ENCODE peak calls at places on chromosomes 6 and 20, in five cellular contexts. F, E, Y, A and Q are unnamed samples.

GRCh38 chr6:5619249-5619648 is 357.9 kb downstream of the FARS2 start:
- DNase-seq in F (no peak), E (no peak), Y (no peak), A (peak), Q (no peak)

GRCh38 chr6:111701146-111701545 is 95.5 kb upstream of the TRAF3IP2 start:
- DNase-seq in F (no peak), E (no peak), Y (no peak), A (no peak), Q (no peak)

GRCh38 chr20:30593572-30593971 is 663.9 kb upstream of the DEFB115 start:
- DNase-seq in F (no peak), E (peak), Y (no peak), A (no peak), Q (peak)

GRCh38 chr6:129104131-129104530 is 221.2 kb downstream of the LAMA2 start:
- DNase-seq in F (no peak), E (no peak), Y (no peak), A (no peak), Q (no peak)

GRCh38 chr20:14219801-14220461 is 117.5 kb downstream of the FLRT3 start:
- DNase-seq in F (peak), E (peak), Y (no peak), A (no peak), Q (no peak)

GRCh38 chr6:30902709-30903108 is 5.3 kb upstream of the GTF2H4 start:
- DNase-seq in F (no peak), E (no peak), Y (no peak), A (no peak), Q (no peak)

GRCh38 chr20:47810116-47810672 is 24.9 kb upstream of the SULF2 start:
- DNase-seq in F (no peak), E (no peak), Y (no peak), A (no peak), Q (no peak)

GRCh38 chr6:51467231-51467952 is 620.0 kb downstream of the PKHD1 start:
- DNase-seq in F (no peak), E (no peak), Y (no peak), A (no peak), Q (no peak)

GRCh38 chr6:87828044-87828443 is 126.0 kb upstream of the AKIRIN2 start:
- DNase-seq in F (no peak), E (no peak), Y (no peak), A (no peak), Q (no peak)

GRCh38 chr20:496126-496696 is 33.9 kb upstream of the TBC1D20 start:
- DNase-seq in F (no peak), E (no peak), Y (no peak), A (no peak), Q (no peak)

GRCh38 chr6:145137425-145137824 is 597.9 kb downstream of the EPM2A start:
- DNase-seq in F (no peak), E (peak), Y (peak), A (no peak), Q (peak)

GRCh38 chr20:30505566-30505965 is 751.9 kb upstream of the DEFB115 start:
- DNase-seq in F (no peak), E (no peak), Y (no peak), A (no peak), Q (no peak)

GRCh38 chr6:82015043-82015442 is 232.5 kb downstream of the IBTK start:
- DNase-seq in F (no peak), E (no peak), Y (no peak), A (no peak), Q (no peak)

GRCh38 chr6:31814677-31815024 is 432 bp downstream of the HSPA1L start:
- DNase-seq in F (peak), E (peak), Y (peak), A (peak), Q (peak)

GRCh38 chr6:373773-374724 is 17.5 kb upstream of the IRF4 start:
- DNase-seq in F (no peak), E (peak), Y (no peak), A (no peak), Q (no peak)

GRCh38 chr6:105135907-105136432 is 43.8 kb downstream of the POPDC3 start:
- DNase-seq in F (no peak), E (peak), Y (no peak), A (no peak), Q (no peak)

GRCh38 chr6:108839068-108839467 is 9.2 kb upstream of the ARMC2 start:
- DNase-seq in F (no peak), E (peak), Y (no peak), A (no peak), Q (no peak)

GRCh38 chr6:43951063-43951755 is 176.0 kb downstream of the MRPL14 start:
- DNase-seq in F (no peak), E (peak), Y (peak), A (no peak), Q (peak)

GRCh38 chr6:161227004-161227950 is 46.6 kb downstream of the AGPAT4 start:
- DNase-seq in F (no peak), E (no peak), Y (no peak), A (no peak), Q (peak)

GRCh38 chr20:7843613-7844012 is 96.6 kb downstream of the HAO1 start:
- DNase-seq in F (no peak), E (no peak), Y (no peak), A (no peak), Q (no peak)

GRCh38 chr20:57166568-57167291 is 99.7 kb downstream of the BMP7 start:
- DNase-seq in F (no peak), E (no peak), Y (no peak), A (no peak), Q (no peak)

GRCh38 chr6:90219168-90219985 is 77.3 kb downstream of the BACH2 start:
- DNase-seq in F (no peak), E (peak), Y (no peak), A (no peak), Q (no peak)

GRCh38 chr20:4905612-4906011 is 95.7 kb downstream of the SLC23A2 start:
- DNase-seq in F (no peak), E (no peak), Y (peak), A (no peak), Q (no peak)

GRCh38 chr6:143575440-143575839 is 63.9 kb upstream of the FUCA2 start:
- DNase-seq in F (peak), E (peak), Y (peak), A (peak), Q (peak)

GRCh38 chr6:3001773-3002293 is 2.1 kb downstream of the NQO2 start:
- DNase-seq in F (peak), E (peak), Y (peak), A (no peak), Q (peak)

GRCh38 chr6:124913056-124913455 is 49.2 kb upstream of the RNF217 start:
- DNase-seq in F (no peak), E (no peak), Y (no peak), A (no peak), Q (no peak)

GRCh38 chr6:209432-210103 is 82.7 kb upstream of the DUSP22 start:
- DNase-seq in F (no peak), E (no peak), Y (no peak), A (peak), Q (peak)

GRCh38 chr6:168126566-168127383 is 47.8 kb upstream of the FRMD1 start:
- DNase-seq in F (no peak), E (no peak), Y (no peak), A (no peak), Q (no peak)

GRCh38 chr6:7723041-7723447 is 2.9 kb upstream of the BMP6 start:
- DNase-seq in F (peak), E (peak), Y (peak), A (no peak), Q (peak)

GRCh38 chr6:12545837-12546658 is 170.5 kb upstream of the PHACTR1 start:
- DNase-seq in F (peak), E (no peak), Y (no peak), A (no peak), Q (no peak)

GRCh38 chr6:143299253-143300166 is 151.0 kb downstream of the ADAT2 start:
- DNase-seq in F (no peak), E (peak), Y (no peak), A (no peak), Q (no peak)

GRCh38 chr20:50604451-50604850 is 86.9 kb downstream of the RIPOR3 start:
- DNase-seq in F (no peak), E (no peak), Y (no peak), A (no peak), Q (no peak)

GRCh38 chr20:23118144-23118543 is 32.0 kb upstream of the CD93 start:
- DNase-seq in F (no peak), E (no peak), Y (no peak), A (no peak), Q (no peak)

GRCh38 chr20:23120261-23120660 is 34.1 kb upstream of the CD93 start:
- DNase-seq in F (no peak), E (no peak), Y (no peak), A (no peak), Q (no peak)

GRCh38 chr20:23120936-23121765 is 35.0 kb upstream of the CD93 start:
- DNase-seq in F (no peak), E (no peak), Y (no peak), A (no peak), Q (peak)

GRCh38 chr20:23118766-23119165 is 32.6 kb upstream of the CD93 start:
- DNase-seq in F (no peak), E (no peak), Y (no peak), A (no peak), Q (no peak)

DNA sequence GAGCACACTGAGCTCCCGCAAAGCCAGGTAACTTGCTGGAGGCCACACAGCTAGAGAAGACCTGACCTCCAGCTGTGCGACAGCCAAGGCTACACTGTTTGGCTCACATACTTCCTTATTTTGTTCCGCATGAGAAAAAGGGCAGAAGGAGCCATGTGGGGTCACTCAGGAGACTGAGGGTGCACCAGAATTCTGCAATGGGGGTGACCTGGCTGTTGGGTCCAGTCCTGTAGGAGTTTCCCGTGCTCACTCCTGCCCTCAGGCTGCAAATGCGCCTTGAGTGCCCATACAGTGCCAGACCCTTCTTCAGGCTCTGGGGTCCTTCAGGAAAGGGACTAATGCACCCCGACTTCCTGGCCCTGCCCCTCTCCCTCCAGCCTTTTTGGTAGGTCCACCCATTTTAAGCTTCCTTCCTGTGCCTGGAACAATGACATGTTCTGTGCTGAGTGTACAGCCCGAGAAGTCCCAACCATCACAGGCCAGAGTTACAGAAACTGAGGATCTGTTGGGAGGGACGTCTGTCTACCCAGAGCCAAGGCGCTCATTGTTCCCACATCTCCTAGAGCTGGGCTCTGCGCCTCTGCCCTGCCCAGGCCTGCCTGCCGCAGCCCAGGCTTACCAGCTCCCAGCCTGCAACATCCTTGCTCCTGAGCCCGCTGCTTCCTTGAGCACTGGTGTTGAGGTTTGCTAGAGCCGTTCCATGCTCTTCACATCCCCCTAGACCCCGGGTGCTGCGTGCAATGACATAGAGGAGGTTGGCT is 33.5 kb upstream of the CD93 start:
- DNase-seq in F (no peak), E (no peak), Y (no peak), A (no peak), Q (no peak)
- TF ChIP-seq JUNB in F (no peak), E (no peak), Y (no peak), A (no peak), Q (no peak)

DNA sequence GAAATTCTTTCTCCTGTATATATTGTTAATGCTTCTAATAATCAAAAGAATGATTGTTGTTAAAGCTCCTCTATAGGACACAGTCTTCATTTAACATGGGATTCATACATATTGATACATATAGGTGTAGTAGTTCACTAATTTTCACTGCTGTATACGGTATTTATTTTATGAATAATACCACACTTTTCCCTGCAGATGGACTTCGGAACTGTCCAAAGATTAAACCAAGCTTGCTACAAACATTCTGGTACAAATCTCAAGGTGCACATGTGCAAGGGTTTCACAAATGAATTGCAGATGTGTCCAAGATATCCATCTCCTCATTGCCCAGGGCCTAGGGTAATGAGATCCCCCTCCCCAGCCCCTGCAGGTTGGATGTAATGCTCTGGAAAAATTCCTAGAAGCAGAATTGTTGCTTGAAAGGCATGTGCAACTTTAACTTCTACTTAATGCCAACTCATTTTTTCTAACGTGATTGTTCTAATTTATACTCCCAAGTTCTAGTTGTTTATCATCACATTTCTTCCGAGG is 31.4 kb downstream of the DTNBP1 start:
- DNase-seq in F (no peak), E (no peak), Y (peak), A (no peak), Q (no peak)
- TF ChIP-seq JUNB in F (no peak), E (no peak), Y (no peak), A (no peak), Q (no peak)

GRCh38 chr6:46090115-46091079 is 39.4 kb upstream of the ENPP4 start:
- DNase-seq in F (peak), E (peak), Y (peak), A (peak), Q (peak)
- TF ChIP-seq JUNB in F (no peak), E (no peak), Y (no peak), A (no peak), Q (no peak)

DNA sequence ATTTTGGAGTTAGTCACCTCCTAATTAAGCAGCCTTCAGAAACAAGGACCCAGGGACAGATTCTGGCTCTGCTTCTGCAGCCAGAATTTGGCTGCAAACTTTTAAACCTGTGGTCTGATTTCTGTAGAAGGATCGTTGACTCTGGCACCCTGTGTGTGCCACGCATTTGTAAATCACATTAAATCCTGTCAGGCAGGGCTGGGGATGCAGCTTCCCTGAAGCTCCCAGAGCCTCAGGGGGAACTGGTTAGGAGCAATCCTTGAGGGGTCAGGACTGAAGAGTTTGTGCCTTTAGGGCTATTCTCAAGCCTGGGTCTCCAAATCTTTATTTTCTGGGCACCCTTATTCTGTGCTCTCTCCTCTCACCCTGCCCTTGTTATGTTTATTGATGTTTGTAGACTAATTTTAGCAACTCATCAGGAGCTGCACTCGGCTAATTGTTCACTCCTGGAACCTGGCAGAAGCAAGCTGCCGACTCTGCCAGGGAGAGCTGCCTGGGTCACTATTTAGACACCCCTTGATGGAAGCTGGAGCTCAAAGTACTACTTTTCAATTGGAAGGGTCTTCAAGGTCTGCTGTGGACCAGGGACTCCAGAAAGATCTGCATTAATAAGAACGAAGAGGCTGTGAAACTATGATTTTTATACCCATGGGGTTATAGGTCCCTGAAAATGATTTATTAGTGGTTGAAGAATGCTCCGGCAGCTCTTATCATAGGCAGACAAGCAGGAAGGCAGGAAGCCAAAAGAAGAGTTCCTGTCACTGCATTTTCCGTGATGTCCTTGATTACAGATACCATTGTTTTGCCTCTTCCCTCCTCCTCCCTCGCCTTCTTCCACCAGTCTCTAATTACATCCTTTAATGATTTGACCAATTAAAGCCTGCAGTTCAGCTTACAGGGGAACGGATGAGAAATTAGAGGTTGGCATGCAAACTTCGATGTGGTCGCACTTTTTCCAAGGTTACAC is 6.5 kb downstream of the NOX3 start:
- DNase-seq in F (no peak), E (peak), Y (no peak), A (no peak), Q (no peak)
- TF ChIP-seq JUNB in F (no peak), E (no peak), Y (peak), A (no peak), Q (no peak)

GRCh38 chr20:1505361-1505760 is 14.1 kb upstream of the SIRPB2 start:
- DNase-seq in F (no peak), E (no peak), Y (no peak), A (no peak), Q (no peak)

GRCh38 chr20:1508576-1508975 is 17.4 kb upstream of the SIRPB2 start:
- DNase-seq in F (no peak), E (no peak), Y (no peak), A (no peak), Q (no peak)

GRCh38 chr20:1505871-1506270 is 14.7 kb upstream of the SIRPB2 start:
- DNase-seq in F (no peak), E (no peak), Y (no peak), A (no peak), Q (no peak)

GRCh38 chr20:1507276-1507675 is 16.1 kb upstream of the SIRPB2 start:
- DNase-seq in F (no peak), E (no peak), Y (no peak), A (no peak), Q (no peak)

DNA sequence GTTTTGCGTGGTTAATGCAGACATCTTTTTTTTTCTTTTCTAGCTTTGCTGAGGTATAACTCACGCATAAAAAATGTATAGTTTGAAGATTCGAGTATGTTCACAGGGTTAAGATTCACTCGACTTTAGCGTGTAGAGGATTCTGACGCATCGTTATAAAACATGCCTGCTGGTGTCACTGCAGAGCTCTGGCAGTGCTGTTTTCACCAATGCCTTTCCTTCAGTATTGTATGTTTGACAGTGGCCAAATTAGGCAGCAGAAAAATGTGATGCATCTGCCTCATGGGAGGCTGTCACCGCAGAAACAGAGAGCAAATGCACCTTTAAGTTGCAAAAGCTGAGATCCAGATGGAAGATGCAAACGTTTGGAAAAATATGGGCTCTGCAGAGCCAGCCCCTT is 18.0 kb upstream of the SIRPB2 start:
- DNase-seq in F (peak), E (peak), Y (peak), A (no peak), Q (no peak)
- TF ChIP-seq JUNB in F (no peak), E (no peak), Y (no peak), A (no peak), Q (no peak)

DNA sequence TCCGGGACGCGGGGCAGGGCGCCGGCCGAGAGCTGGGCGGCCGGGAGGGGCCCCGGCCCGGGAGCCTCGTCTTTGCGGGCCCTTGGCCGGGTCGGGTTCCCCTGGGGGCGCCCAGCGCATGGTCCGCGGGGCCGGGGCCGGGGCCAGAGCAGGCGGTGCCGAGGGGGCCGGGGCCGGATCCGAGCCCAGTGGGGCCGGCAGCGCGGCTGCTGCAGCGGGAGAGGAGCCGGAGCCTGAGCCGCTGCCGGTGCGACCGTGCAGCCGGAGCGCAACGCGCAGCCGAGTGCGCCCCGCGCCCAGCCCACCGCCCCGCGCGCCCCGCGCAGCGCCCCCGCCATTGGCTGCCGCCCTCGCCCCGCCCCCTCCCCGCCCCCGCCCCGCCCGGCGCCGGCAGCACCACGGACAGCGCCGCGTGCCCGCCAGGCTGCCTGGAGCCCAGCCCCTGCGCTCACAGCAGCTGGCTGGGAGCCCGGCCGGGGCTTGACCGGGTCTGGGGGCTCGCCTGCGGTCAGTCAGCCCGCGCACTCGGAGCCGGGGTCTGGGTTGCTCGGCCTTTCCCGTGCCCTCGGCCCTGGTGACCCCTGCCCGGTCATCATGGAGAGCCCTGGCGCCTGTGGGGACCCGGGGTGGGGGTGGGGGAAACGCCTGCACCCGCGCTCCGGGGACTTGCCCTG is at the start of gene HRH3:
- DNase-seq in F (no peak), E (peak), Y (peak), A (no peak), Q (peak)
- TF ChIP-seq JUNB in F (no peak), E (no peak), Y (no peak), A (no peak), Q (no peak)

GRCh38 chr20:33667245-33668086 is 723 bp downstream of the ACTL10 start:
- DNase-seq in F (no peak), E (no peak), Y (no peak), A (no peak), Q (peak)
- TF ChIP-seq JUNB in F (no peak), E (no peak), Y (no peak), A (no peak), Q (no peak)

DNA sequence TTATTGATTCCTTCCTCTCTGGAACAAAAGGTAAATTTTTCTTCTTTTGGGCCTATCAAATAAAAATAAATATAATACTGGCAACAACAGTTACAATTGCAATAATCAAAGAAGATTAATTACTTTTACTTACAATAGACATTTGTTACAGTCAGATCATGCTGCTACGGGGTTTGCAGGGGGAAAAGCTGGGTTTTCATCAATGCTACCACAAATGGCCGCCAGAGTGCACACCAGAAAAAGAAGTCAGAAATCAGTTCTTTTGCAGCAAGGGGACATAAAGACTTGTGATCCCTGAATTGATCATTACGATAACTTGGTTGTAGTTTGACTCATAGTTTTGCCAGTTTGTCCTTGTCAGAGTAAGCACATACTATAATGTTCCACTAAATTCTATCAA is 714.5 kb upstream of the EYS start:
- DNase-seq in F (no peak), E (peak), Y (peak), A (no peak), Q (no peak)
- TF ChIP-seq JUNB in F (no peak), E (no peak), Y (no peak), A (no peak), Q (no peak)